ENCODE peak calls at places on chromosomes 12 and 14, in ten cellular contexts. One of them, this sample, is unnamed.

GRCh38 chr12:114963846-114964245 is 279.9 kb upstream of the TBX3 start:
- DNase-seq in choroid plexus epithelial cell: no peak
- DNase-seq in D341Med: no peak
- DNase-seq in SW480: no peak
- DNase-seq in stromal cell of bone marrow: no peak
- DNase-seq in fibroblast of villous mesenchyme: no peak
- DNase-seq in NAMALWA: no peak
- DNase-seq in activated T-helper 1 cell treated with anti-CD3 and anti-CD28 coated beads, Interleukin-12 subunit alpha, Interleukin-12 subunit beta, Interleukin-2, Interleukin-4 antibody, amounts not matched to agents 30 ng/mL and 10 ng/mL and 1 ng/mL, durations not matched to agents 14 hours and 24 hours and 36 hours: no peak
- DNase-seq in WTC11: no peak
- DNase-seq in LNCaP clone FGC: no peak
- DNase-seq in this sample: no peak

GRCh38 chr14:99644723-99645544 is at the start of gene HHIPL1:
- DNase-seq in choroid plexus epithelial cell: peak; percentile 46
- DNase-seq in D341Med: no peak
- DNase-seq in SW480: no peak
- DNase-seq in stromal cell of bone marrow: no peak
- DNase-seq in fibroblast of villous mesenchyme: peak; percentile 31
- DNase-seq in NAMALWA: no peak
- DNase-seq in activated T-helper 1 cell treated with anti-CD3 and anti-CD28 coated beads, Interleukin-12 subunit alpha, Interleukin-12 subunit beta, Interleukin-2, Interleukin-4 antibody, amounts not matched to agents 30 ng/mL and 10 ng/mL and 1 ng/mL, durations not matched to agents 14 hours and 24 hours and 36 hours: no peak
- DNase-seq in WTC11: peak; percentile 42
- DNase-seq in LNCaP clone FGC: no peak
- DNase-seq in this sample: peak; percentile 22

GRCh38 chr14:97058589-97058988 is 261.4 kb downstream of the VRK1 start:
- DNase-seq in choroid plexus epithelial cell: no peak
- DNase-seq in D341Med: no peak
- DNase-seq in SW480: no peak
- DNase-seq in stromal cell of bone marrow: no peak
- DNase-seq in fibroblast of villous mesenchyme: no peak
- DNase-seq in NAMALWA: no peak
- DNase-seq in activated T-helper 1 cell treated with anti-CD3 and anti-CD28 coated beads, Interleukin-12 subunit alpha, Interleukin-12 subunit beta, Interleukin-2, Interleukin-4 antibody, amounts not matched to agents 30 ng/mL and 10 ng/mL and 1 ng/mL, durations not matched to agents 14 hours and 24 hours and 36 hours: no peak
- DNase-seq in WTC11: no peak
- DNase-seq in LNCaP clone FGC: no peak
- DNase-seq in this sample: no peak

GRCh38 chr14:67319142-67319541 is 40.5 kb downstream of the ATP6V1D start:
- DNase-seq in choroid plexus epithelial cell: no peak
- DNase-seq in D341Med: no peak
- DNase-seq in SW480: peak; percentile 20
- DNase-seq in stromal cell of bone marrow: no peak
- DNase-seq in fibroblast of villous mesenchyme: peak; percentile 95
- DNase-seq in NAMALWA: no peak
- DNase-seq in activated T-helper 1 cell treated with anti-CD3 and anti-CD28 coated beads, Interleukin-12 subunit alpha, Interleukin-12 subunit beta, Interleukin-2, Interleukin-4 antibody, amounts not matched to agents 30 ng/mL and 10 ng/mL and 1 ng/mL, durations not matched to agents 14 hours and 24 hours and 36 hours: no peak
- DNase-seq in WTC11: no peak
- DNase-seq in LNCaP clone FGC: no peak
- DNase-seq in this sample: no peak

GRCh38 chr14:104109121-104109541 is 23.6 kb downstream of the ASPG start:
- DNase-seq in choroid plexus epithelial cell: no peak
- DNase-seq in D341Med: no peak
- DNase-seq in SW480: no peak
- DNase-seq in stromal cell of bone marrow: no peak
- DNase-seq in fibroblast of villous mesenchyme: no peak
- DNase-seq in NAMALWA: no peak
- DNase-seq in activated T-helper 1 cell treated with anti-CD3 and anti-CD28 coated beads, Interleukin-12 subunit alpha, Interleukin-12 subunit beta, Interleukin-2, Interleukin-4 antibody, amounts not matched to agents 30 ng/mL and 10 ng/mL and 1 ng/mL, durations not matched to agents 14 hours and 24 hours and 36 hours: no peak
- DNase-seq in WTC11: peak; percentile 9
- DNase-seq in LNCaP clone FGC: no peak
- DNase-seq in this sample: no peak

GRCh38 chr14:65100905-65101541 is 1.3 kb downstream of the MAX start:
- DNase-seq in choroid plexus epithelial cell: peak; percentile 13
- DNase-seq in D341Med: no peak
- DNase-seq in SW480: no peak
- DNase-seq in stromal cell of bone marrow: no peak
- DNase-seq in fibroblast of villous mesenchyme: peak; percentile 16
- DNase-seq in NAMALWA: peak; percentile 26
- DNase-seq in activated T-helper 1 cell treated with anti-CD3 and anti-CD28 coated beads, Interleukin-12 subunit alpha, Interleukin-12 subunit beta, Interleukin-2, Interleukin-4 antibody, amounts not matched to agents 30 ng/mL and 10 ng/mL and 1 ng/mL, durations not matched to agents 14 hours and 24 hours and 36 hours: no peak
- DNase-seq in WTC11: no peak
- DNase-seq in LNCaP clone FGC: no peak
- DNase-seq in this sample: peak; percentile 15

GRCh38 chr12:122726056-122726558 is 4.5 kb downstream of the HCAR1 start:
- DNase-seq in choroid plexus epithelial cell: peak; percentile 61
- DNase-seq in D341Med: no peak
- DNase-seq in SW480: peak; percentile 59
- DNase-seq in stromal cell of bone marrow: no peak
- DNase-seq in fibroblast of villous mesenchyme: no peak
- DNase-seq in NAMALWA: no peak
- DNase-seq in activated T-helper 1 cell treated with anti-CD3 and anti-CD28 coated beads, Interleukin-12 subunit alpha, Interleukin-12 subunit beta, Interleukin-2, Interleukin-4 antibody, amounts not matched to agents 30 ng/mL and 10 ng/mL and 1 ng/mL, durations not matched to agents 14 hours and 24 hours and 36 hours: peak; percentile 28
- DNase-seq in WTC11: no peak
- DNase-seq in LNCaP clone FGC: no peak
- DNase-seq in this sample: no peak

GRCh38 chr14:101876539-101876938 is 87.8 kb upstream of the DYNC1H1 start:
- DNase-seq in choroid plexus epithelial cell: peak; percentile 28
- DNase-seq in D341Med: no peak
- DNase-seq in SW480: no peak
- DNase-seq in stromal cell of bone marrow: peak; percentile 12
- DNase-seq in fibroblast of villous mesenchyme: peak; percentile 95
- DNase-seq in NAMALWA: peak; percentile 99
- DNase-seq in activated T-helper 1 cell treated with anti-CD3 and anti-CD28 coated beads, Interleukin-12 subunit alpha, Interleukin-12 subunit beta, Interleukin-2, Interleukin-4 antibody, amounts not matched to agents 30 ng/mL and 10 ng/mL and 1 ng/mL, durations not matched to agents 14 hours and 24 hours and 36 hours: peak; percentile 46
- DNase-seq in WTC11: no peak
- DNase-seq in LNCaP clone FGC: no peak
- DNase-seq in this sample: peak; percentile 80

GRCh38 chr14:62689741-62690140 is 355.5 kb downstream of the KCNH5 start:
- DNase-seq in choroid plexus epithelial cell: no peak
- DNase-seq in D341Med: no peak
- DNase-seq in SW480: no peak
- DNase-seq in stromal cell of bone marrow: no peak
- DNase-seq in fibroblast of villous mesenchyme: no peak
- DNase-seq in NAMALWA: no peak
- DNase-seq in activated T-helper 1 cell treated with anti-CD3 and anti-CD28 coated beads, Interleukin-12 subunit alpha, Interleukin-12 subunit beta, Interleukin-2, Interleukin-4 antibody, amounts not matched to agents 30 ng/mL and 10 ng/mL and 1 ng/mL, durations not matched to agents 14 hours and 24 hours and 36 hours: no peak
- DNase-seq in WTC11: no peak
- DNase-seq in LNCaP clone FGC: peak; percentile 56
- DNase-seq in this sample: no peak

GRCh38 chr12:74394647-74395046 is 143.0 kb upstream of the ATXN7L3B start:
- DNase-seq in choroid plexus epithelial cell: no peak
- DNase-seq in D341Med: no peak
- DNase-seq in SW480: no peak
- DNase-seq in stromal cell of bone marrow: no peak
- DNase-seq in fibroblast of villous mesenchyme: no peak
- DNase-seq in NAMALWA: no peak
- DNase-seq in activated T-helper 1 cell treated with anti-CD3 and anti-CD28 coated beads, Interleukin-12 subunit alpha, Interleukin-12 subunit beta, Interleukin-2, Interleukin-4 antibody, amounts not matched to agents 30 ng/mL and 10 ng/mL and 1 ng/mL, durations not matched to agents 14 hours and 24 hours and 36 hours: no peak
- DNase-seq in WTC11: no peak
- DNase-seq in LNCaP clone FGC: no peak
- DNase-seq in this sample: no peak

GRCh38 chr14:67787673-67788072 is 28.7 kb downstream of the ZFYVE26 start:
- DNase-seq in choroid plexus epithelial cell: no peak
- DNase-seq in D341Med: no peak
- DNase-seq in SW480: no peak
- DNase-seq in stromal cell of bone marrow: no peak
- DNase-seq in fibroblast of villous mesenchyme: no peak
- DNase-seq in NAMALWA: no peak
- DNase-seq in activated T-helper 1 cell treated with anti-CD3 and anti-CD28 coated beads, Interleukin-12 subunit alpha, Interleukin-12 subunit beta, Interleukin-2, Interleukin-4 antibody, amounts not matched to agents 30 ng/mL and 10 ng/mL and 1 ng/mL, durations not matched to agents 14 hours and 24 hours and 36 hours: no peak
- DNase-seq in WTC11: no peak
- DNase-seq in LNCaP clone FGC: peak; percentile 56
- DNase-seq in this sample: no peak

GRCh38 chr14:78399316-78399889 is 229.2 kb downstream of the NRXN3 start:
- DNase-seq in choroid plexus epithelial cell: peak; percentile 48
- DNase-seq in D341Med: no peak
- DNase-seq in SW480: no peak
- DNase-seq in stromal cell of bone marrow: peak; percentile 12
- DNase-seq in fibroblast of villous mesenchyme: peak; percentile 1
- DNase-seq in NAMALWA: peak; percentile 29
- DNase-seq in activated T-helper 1 cell treated with anti-CD3 and anti-CD28 coated beads, Interleukin-12 subunit alpha, Interleukin-12 subunit beta, Interleukin-2, Interleukin-4 antibody, amounts not matched to agents 30 ng/mL and 10 ng/mL and 1 ng/mL, durations not matched to agents 14 hours and 24 hours and 36 hours: no peak
- DNase-seq in WTC11: peak; percentile 52
- DNase-seq in LNCaP clone FGC: no peak
- DNase-seq in this sample: no peak

GRCh38 chr12:1920971-1921370 is 2.5 kb upstream of the CACNA2D4 start:
- DNase-seq in choroid plexus epithelial cell: no peak
- DNase-seq in D341Med: peak; percentile 19
- DNase-seq in SW480: no peak
- DNase-seq in stromal cell of bone marrow: no peak
- DNase-seq in fibroblast of villous mesenchyme: no peak
- DNase-seq in NAMALWA: no peak
- DNase-seq in activated T-helper 1 cell treated with anti-CD3 and anti-CD28 coated beads, Interleukin-12 subunit alpha, Interleukin-12 subunit beta, Interleukin-2, Interleukin-4 antibody, amounts not matched to agents 30 ng/mL and 10 ng/mL and 1 ng/mL, durations not matched to agents 14 hours and 24 hours and 36 hours: no peak
- DNase-seq in WTC11: no peak
- DNase-seq in LNCaP clone FGC: no peak
- DNase-seq in this sample: no peak

GRCh38 chr14:47966411-47966810 is 291.0 kb upstream of the MDGA2 start:
- DNase-seq in choroid plexus epithelial cell: no peak
- DNase-seq in D341Med: no peak
- DNase-seq in SW480: no peak
- DNase-seq in stromal cell of bone marrow: no peak
- DNase-seq in fibroblast of villous mesenchyme: no peak
- DNase-seq in NAMALWA: no peak
- DNase-seq in activated T-helper 1 cell treated with anti-CD3 and anti-CD28 coated beads, Interleukin-12 subunit alpha, Interleukin-12 subunit beta, Interleukin-2, Interleukin-4 antibody, amounts not matched to agents 30 ng/mL and 10 ng/mL and 1 ng/mL, durations not matched to agents 14 hours and 24 hours and 36 hours: no peak
- DNase-seq in WTC11: no peak
- DNase-seq in LNCaP clone FGC: no peak
- DNase-seq in this sample: no peak

GRCh38 chr12:49049566-49050224 is 10.9 kb downstream of the KMT2D start:
- DNase-seq in choroid plexus epithelial cell: peak; percentile 81
- DNase-seq in D341Med: no peak
- DNase-seq in SW480: no peak
- DNase-seq in stromal cell of bone marrow: no peak
- DNase-seq in fibroblast of villous mesenchyme: peak; percentile 47
- DNase-seq in NAMALWA: no peak
- DNase-seq in activated T-helper 1 cell treated with anti-CD3 and anti-CD28 coated beads, Interleukin-12 subunit alpha, Interleukin-12 subunit beta, Interleukin-2, Interleukin-4 antibody, amounts not matched to agents 30 ng/mL and 10 ng/mL and 1 ng/mL, durations not matched to agents 14 hours and 24 hours and 36 hours: no peak
- DNase-seq in WTC11: no peak
- DNase-seq in LNCaP clone FGC: no peak
- DNase-seq in this sample: peak; percentile 79

GRCh38 chr14:49999216-49999761 is 106.4 kb downstream of the ARF6 start:
- DNase-seq in choroid plexus epithelial cell: peak; percentile 83
- DNase-seq in D341Med: no peak
- DNase-seq in SW480: peak; percentile 75
- DNase-seq in stromal cell of bone marrow: peak; percentile 75
- DNase-seq in fibroblast of villous mesenchyme: peak; percentile 87
- DNase-seq in NAMALWA: peak; percentile 27
- DNase-seq in activated T-helper 1 cell treated with anti-CD3 and anti-CD28 coated beads, Interleukin-12 subunit alpha, Interleukin-12 subunit beta, Interleukin-2, Interleukin-4 antibody, amounts not matched to agents 30 ng/mL and 10 ng/mL and 1 ng/mL, durations not matched to agents 14 hours and 24 hours and 36 hours: peak; percentile 75
- DNase-seq in WTC11: no peak
- DNase-seq in LNCaP clone FGC: no peak
- DNase-seq in this sample: peak; percentile 96

GRCh38 chr12:131105351-131105735 is 151.6 kb downstream of the ADGRD1 start:
- DNase-seq in choroid plexus epithelial cell: no peak
- DNase-seq in D341Med: no peak
- DNase-seq in SW480: no peak
- DNase-seq in stromal cell of bone marrow: no peak
- DNase-seq in fibroblast of villous mesenchyme: no peak
- DNase-seq in NAMALWA: no peak
- DNase-seq in activated T-helper 1 cell treated with anti-CD3 and anti-CD28 coated beads, Interleukin-12 subunit alpha, Interleukin-12 subunit beta, Interleukin-2, Interleukin-4 antibody, amounts not matched to agents 30 ng/mL and 10 ng/mL and 1 ng/mL, durations not matched to agents 14 hours and 24 hours and 36 hours: no peak
- DNase-seq in WTC11: no peak
- DNase-seq in LNCaP clone FGC: no peak
- DNase-seq in this sample: no peak

GRCh38 chr12:107474639-107475539 is 210.7 kb upstream of the PWP1 start:
- DNase-seq in choroid plexus epithelial cell: peak; percentile 39
- DNase-seq in D341Med: no peak
- DNase-seq in SW480: no peak
- DNase-seq in stromal cell of bone marrow: no peak
- DNase-seq in fibroblast of villous mesenchyme: no peak
- DNase-seq in NAMALWA: no peak
- DNase-seq in activated T-helper 1 cell treated with anti-CD3 and anti-CD28 coated beads, Interleukin-12 subunit alpha, Interleukin-12 subunit beta, Interleukin-2, Interleukin-4 antibody, amounts not matched to agents 30 ng/mL and 10 ng/mL and 1 ng/mL, durations not matched to agents 14 hours and 24 hours and 36 hours: no peak
- DNase-seq in WTC11: no peak
- DNase-seq in LNCaP clone FGC: no peak
- DNase-seq in this sample: no peak

GRCh38 chr12:89524201-89525001 is at the start of gene GALNT4:
- DNase-seq in choroid plexus epithelial cell: peak; percentile 93
- DNase-seq in D341Med: peak; percentile 87
- DNase-seq in SW480: peak; percentile 71
- DNase-seq in stromal cell of bone marrow: peak; percentile 85
- DNase-seq in fibroblast of villous mesenchyme: peak; percentile 87
- DNase-seq in NAMALWA: peak; percentile 87
- DNase-seq in activated T-helper 1 cell treated with anti-CD3 and anti-CD28 coated beads, Interleukin-12 subunit alpha, Interleukin-12 subunit beta, Interleukin-2, Interleukin-4 antibody, amounts not matched to agents 30 ng/mL and 10 ng/mL and 1 ng/mL, durations not matched to agents 14 hours and 24 hours and 36 hours: peak; percentile 74
- DNase-seq in WTC11: peak; percentile 90
- DNase-seq in LNCaP clone FGC: peak; percentile 54
- DNase-seq in this sample: peak; percentile 92

GRCh38 chr12:69196302-69197288 is 42.8 kb upstream of the CPSF6 start:
- DNase-seq in choroid plexus epithelial cell: peak; percentile 20
- DNase-seq in D341Med: no peak
- DNase-seq in SW480: peak; percentile 20
- DNase-seq in stromal cell of bone marrow: no peak
- DNase-seq in fibroblast of villous mesenchyme: no peak
- DNase-seq in NAMALWA: peak; percentile 53
- DNase-seq in activated T-helper 1 cell treated with anti-CD3 and anti-CD28 coated beads, Interleukin-12 subunit alpha, Interleukin-12 subunit beta, Interleukin-2, Interleukin-4 antibody, amounts not matched to agents 30 ng/mL and 10 ng/mL and 1 ng/mL, durations not matched to agents 14 hours and 24 hours and 36 hours: no peak
- DNase-seq in WTC11: peak; percentile 18
- DNase-seq in LNCaP clone FGC: peak; percentile 31
- DNase-seq in this sample: no peak

GRCh38 chr14:23321572-23322547 is 603 bp downstream of the PABPN1 start:
- DNase-seq in choroid plexus epithelial cell: peak; percentile 68
- DNase-seq in D341Med: peak; percentile 69
- DNase-seq in SW480: peak; percentile 42
- DNase-seq in stromal cell of bone marrow: peak; percentile 38
- DNase-seq in fibroblast of villous mesenchyme: peak; percentile 42
- DNase-seq in NAMALWA: peak; percentile 63
- DNase-seq in activated T-helper 1 cell treated with anti-CD3 and anti-CD28 coated beads, Interleukin-12 subunit alpha, Interleukin-12 subunit beta, Interleukin-2, Interleukin-4 antibody, amounts not matched to agents 30 ng/mL and 10 ng/mL and 1 ng/mL, durations not matched to agents 14 hours and 24 hours and 36 hours: peak; percentile 42
- DNase-seq in WTC11: peak; percentile 21
- DNase-seq in LNCaP clone FGC: no peak
- DNase-seq in this sample: peak; percentile 64

GRCh38 chr12:110582286-110583136 is 607 bp downstream of the PPTC7 start:
- DNase-seq in choroid plexus epithelial cell: peak; percentile 56
- DNase-seq in D341Med: peak; percentile 82
- DNase-seq in SW480: peak; percentile 46
- DNase-seq in stromal cell of bone marrow: no peak
- DNase-seq in fibroblast of villous mesenchyme: peak; percentile 47
- DNase-seq in NAMALWA: peak; percentile 65
- DNase-seq in activated T-helper 1 cell treated with anti-CD3 and anti-CD28 coated beads, Interleukin-12 subunit alpha, Interleukin-12 subunit beta, Interleukin-2, Interleukin-4 antibody, amounts not matched to agents 30 ng/mL and 10 ng/mL and 1 ng/mL, durations not matched to agents 14 hours and 24 hours and 36 hours: peak; percentile 77
- DNase-seq in WTC11: peak; percentile 44
- DNase-seq in LNCaP clone FGC: no peak
- DNase-seq in this sample: peak; percentile 80

GRCh38 chr12:10717410-10717809 is 5.7 kb downstream of the YBX3 start:
- DNase-seq in choroid plexus epithelial cell: peak; percentile 68
- DNase-seq in D341Med: no peak
- DNase-seq in SW480: peak; percentile 38
- DNase-seq in stromal cell of bone marrow: no peak
- DNase-seq in fibroblast of villous mesenchyme: peak; percentile 71
- DNase-seq in NAMALWA: no peak
- DNase-seq in activated T-helper 1 cell treated with anti-CD3 and anti-CD28 coated beads, Interleukin-12 subunit alpha, Interleukin-12 subunit beta, Interleukin-2, Interleukin-4 antibody, amounts not matched to agents 30 ng/mL and 10 ng/mL and 1 ng/mL, durations not matched to agents 14 hours and 24 hours and 36 hours: no peak
- DNase-seq in WTC11: no peak
- DNase-seq in LNCaP clone FGC: peak; percentile 13
- DNase-seq in this sample: peak; percentile 55

GRCh38 chr12:65500121-65500846 is 221.8 kb downstream of the MSRB3 start:
- DNase-seq in choroid plexus epithelial cell: no peak
- DNase-seq in D341Med: no peak
- DNase-seq in SW480: peak; percentile 1
- DNase-seq in stromal cell of bone marrow: no peak
- DNase-seq in fibroblast of villous mesenchyme: peak; percentile 45
- DNase-seq in NAMALWA: no peak
- DNase-seq in activated T-helper 1 cell treated with anti-CD3 and anti-CD28 coated beads, Interleukin-12 subunit alpha, Interleukin-12 subunit beta, Interleukin-2, Interleukin-4 antibody, amounts not matched to agents 30 ng/mL and 10 ng/mL and 1 ng/mL, durations not matched to agents 14 hours and 24 hours and 36 hours: no peak
- DNase-seq in WTC11: no peak
- DNase-seq in LNCaP clone FGC: no peak
- DNase-seq in this sample: peak; percentile 73

GRCh38 chr14:103144085-103144484 is 20.8 kb downstream of the TNFAIP2 start:
- DNase-seq in choroid plexus epithelial cell: peak; percentile 27
- DNase-seq in D341Med: no peak
- DNase-seq in SW480: no peak
- DNase-seq in stromal cell of bone marrow: no peak
- DNase-seq in fibroblast of villous mesenchyme: peak; percentile 73
- DNase-seq in NAMALWA: no peak
- DNase-seq in activated T-helper 1 cell treated with anti-CD3 and anti-CD28 coated beads, Interleukin-12 subunit alpha, Interleukin-12 subunit beta, Interleukin-2, Interleukin-4 antibody, amounts not matched to agents 30 ng/mL and 10 ng/mL and 1 ng/mL, durations not matched to agents 14 hours and 24 hours and 36 hours: no peak
- DNase-seq in WTC11: no peak
- DNase-seq in LNCaP clone FGC: no peak
- DNase-seq in this sample: peak; percentile 69

GRCh38 chr14:29390046-29390841 is 537.4 kb downstream of the PRKD1 start:
- DNase-seq in choroid plexus epithelial cell: peak; percentile 23
- DNase-seq in D341Med: no peak
- DNase-seq in SW480: no peak
- DNase-seq in stromal cell of bone marrow: no peak
- DNase-seq in fibroblast of villous mesenchyme: no peak
- DNase-seq in NAMALWA: no peak
- DNase-seq in activated T-helper 1 cell treated with anti-CD3 and anti-CD28 coated beads, Interleukin-12 subunit alpha, Interleukin-12 subunit beta, Interleukin-2, Interleukin-4 antibody, amounts not matched to agents 30 ng/mL and 10 ng/mL and 1 ng/mL, durations not matched to agents 14 hours and 24 hours and 36 hours: no peak
- DNase-seq in WTC11: no peak
- DNase-seq in LNCaP clone FGC: no peak
- DNase-seq in this sample: no peak

GRCh38 chr12:1939745-1940607 is 21.5 kb upstream of the CACNA2D4 start:
- DNase-seq in choroid plexus epithelial cell: peak; percentile 90
- DNase-seq in D341Med: peak; percentile 83
- DNase-seq in SW480: peak; percentile 80
- DNase-seq in stromal cell of bone marrow: peak; percentile 57
- DNase-seq in fibroblast of villous mesenchyme: peak; percentile 82
- DNase-seq in NAMALWA: peak; percentile 90
- DNase-seq in activated T-helper 1 cell treated with anti-CD3 and anti-CD28 coated beads, Interleukin-12 subunit alpha, Interleukin-12 subunit beta, Interleukin-2, Interleukin-4 antibody, amounts not matched to agents 30 ng/mL and 10 ng/mL and 1 ng/mL, durations not matched to agents 14 hours and 24 hours and 36 hours: peak; percentile 74
- DNase-seq in WTC11: peak; percentile 89
- DNase-seq in LNCaP clone FGC: peak; percentile 50
- DNase-seq in this sample: peak; percentile 75

GRCh38 chr14:104256025-104256424 is 117.6 kb downstream of the KIF26A start:
- DNase-seq in choroid plexus epithelial cell: no peak
- DNase-seq in D341Med: no peak
- DNase-seq in SW480: no peak
- DNase-seq in stromal cell of bone marrow: no peak
- DNase-seq in fibroblast of villous mesenchyme: no peak
- DNase-seq in NAMALWA: no peak
- DNase-seq in activated T-helper 1 cell treated with anti-CD3 and anti-CD28 coated beads, Interleukin-12 subunit alpha, Interleukin-12 subunit beta, Interleukin-2, Interleukin-4 antibody, amounts not matched to agents 30 ng/mL and 10 ng/mL and 1 ng/mL, durations not matched to agents 14 hours and 24 hours and 36 hours: no peak
- DNase-seq in WTC11: no peak
- DNase-seq in LNCaP clone FGC: no peak
- DNase-seq in this sample: no peak

This sample was measured in mesenchymal stem cell.